ENCODE peak calls at places on chromosome 2, in ten cellular contexts. Q is endodermal cell, X is tibial artery, B is prostate gland, O is GM23248, S is A549, U is iPS DF 6.9, F is body of pancreas, D is esophagus squamous epithelium, P is upper lobe of right lung. K is an unnamed sample.

GRCh38 chr2:241692448-241692847 is 5.8 kb upstream of the DTYMK start:
- DNase-seq in Q (no peak), X (no peak), B (no peak), O (peak), S (peak), U (no peak), F (no peak), D (no peak), P (no peak), K (no peak)

GRCh38 chr2:210713122-210713521 is 156.7 kb downstream of the CPS1 start:
- DNase-seq in Q (peak), X (no peak), B (no peak), O (no peak), S (no peak), U (no peak), F (no peak), D (no peak), P (no peak), K (no peak)

GRCh38 chr2:12959935-12960334 is 243.2 kb downstream of the TRIB2 start:
- DNase-seq in Q (no peak), X (no peak), B (no peak), O (no peak), S (no peak), U (no peak), F (no peak), D (no peak), P (no peak), K (no peak)

GRCh38 chr2:26669099-26669498 is 23.4 kb upstream of the KCNK3 start:
- DNase-seq in Q (peak), X (peak), B (no peak), O (no peak), S (no peak), U (no peak), F (no peak), D (no peak), P (peak), K (no peak)

GRCh38 chr2:236985940-236986339 is 99.7 kb upstream of the COPS8 start:
- DNase-seq in Q (no peak), X (no peak), B (no peak), O (no peak), S (no peak), U (no peak), F (no peak), D (no peak), P (no peak), K (no peak)

GRCh38 chr2:70716131-70716766 is 51.8 kb downstream of the ADD2 start:
- DNase-seq in Q (peak), X (no peak), B (peak), O (no peak), S (no peak), U (no peak), F (peak), D (no peak), P (no peak), K (peak)

GRCh38 chr2:28271914-28272240 is 120.8 kb upstream of the FOSL2 start:
- DNase-seq in Q (no peak), X (no peak), B (no peak), O (no peak), S (no peak), U (no peak), F (no peak), D (no peak), P (no peak), K (no peak)

GRCh38 chr2:235171511-235172130 is 219.8 kb downstream of the SH3BP4 start:
- DNase-seq in Q (no peak), X (no peak), B (no peak), O (peak), S (peak), U (no peak), F (no peak), D (no peak), P (no peak), K (no peak)

GRCh38 chr2:7867858-7868257 is 814.0 kb upstream of the ID2 start:
- DNase-seq in Q (peak), X (no peak), B (no peak), O (no peak), S (no peak), U (no peak), F (no peak), D (no peak), P (no peak), K (peak)

GRCh38 chr2:38620282-38620977 is 17.7 kb upstream of the HNRNPLL start:
- DNase-seq in Q (no peak), X (no peak), B (no peak), O (peak), S (peak), U (no peak), F (peak), D (no peak), P (no peak), K (no peak)

GRCh38 chr2:38622210-38622609 is 19.5 kb upstream of the HNRNPLL start:
- DNase-seq in Q (no peak), X (no peak), B (no peak), O (no peak), S (no peak), U (no peak), F (no peak), D (no peak), P (no peak), K (no peak)

GRCh38 chr2:38626326-38627031 is 23.8 kb upstream of the HNRNPLL start:
- DNase-seq in Q (no peak), X (no peak), B (no peak), O (no peak), S (no peak), U (no peak), F (no peak), D (no peak), P (no peak), K (no peak)

GRCh38 chr2:38619458-38620164 is 16.9 kb upstream of the HNRNPLL start:
- DNase-seq in Q (no peak), X (no peak), B (no peak), O (peak), S (no peak), U (no peak), F (no peak), D (no peak), P (no peak), K (no peak)

DNA sequence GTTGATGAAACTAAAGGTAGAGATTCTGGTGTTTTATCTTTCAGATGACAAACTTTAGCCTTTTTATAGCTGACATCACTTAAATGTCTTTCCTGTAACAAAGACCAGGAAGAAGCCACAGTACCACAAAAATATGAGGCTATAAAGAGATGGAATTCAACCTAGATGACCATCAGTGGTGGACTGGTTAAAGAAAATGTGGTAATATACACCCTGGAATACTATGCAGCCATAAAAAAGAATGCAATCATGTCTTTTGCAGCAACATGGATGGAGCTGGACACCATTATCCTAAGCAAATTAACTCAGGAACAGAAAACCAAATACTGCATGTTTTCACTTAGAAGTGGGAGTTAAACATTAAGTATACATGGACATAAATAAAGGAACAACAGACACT is 18.3 kb upstream of the HNRNPLL start:
- DNase-seq in Q (no peak), X (no peak), B (no peak), O (no peak), S (no peak), U (no peak), F (no peak), D (no peak), P (no peak), K (no peak)
- H3K4me3 ChIP-seq in Q (no peak), X (no peak), B (no peak), O (no peak), S (no peak), U (no peak), F (no peak), D (no peak), P (no peak), K (no peak)

GRCh38 chr2:86806059-86806857 is 15.5 kb upstream of the CD8A start:
- DNase-seq in Q (no peak), X (no peak), B (no peak), O (no peak), S (no peak), U (no peak), F (no peak), D (no peak), P (no peak), K (no peak)

GRCh38 chr2:86808315-86809161 is 17.8 kb upstream of the CD8A start:
- DNase-seq in Q (peak), X (peak), B (peak), O (peak), S (peak), U (peak), F (peak), D (peak), P (peak), K (peak)

GRCh38 chr2:86807462-86808275 is 17.0 kb upstream of the CD8A start:
- DNase-seq in Q (peak), X (peak), B (peak), O (peak), S (peak), U (no peak), F (peak), D (no peak), P (peak), K (no peak)

GRCh38 chr2:86807121-86807461 is 16.4 kb upstream of the CD8A start:
- DNase-seq in Q (no peak), X (no peak), B (no peak), O (no peak), S (no peak), U (no peak), F (no peak), D (no peak), P (no peak), K (no peak)

DNA sequence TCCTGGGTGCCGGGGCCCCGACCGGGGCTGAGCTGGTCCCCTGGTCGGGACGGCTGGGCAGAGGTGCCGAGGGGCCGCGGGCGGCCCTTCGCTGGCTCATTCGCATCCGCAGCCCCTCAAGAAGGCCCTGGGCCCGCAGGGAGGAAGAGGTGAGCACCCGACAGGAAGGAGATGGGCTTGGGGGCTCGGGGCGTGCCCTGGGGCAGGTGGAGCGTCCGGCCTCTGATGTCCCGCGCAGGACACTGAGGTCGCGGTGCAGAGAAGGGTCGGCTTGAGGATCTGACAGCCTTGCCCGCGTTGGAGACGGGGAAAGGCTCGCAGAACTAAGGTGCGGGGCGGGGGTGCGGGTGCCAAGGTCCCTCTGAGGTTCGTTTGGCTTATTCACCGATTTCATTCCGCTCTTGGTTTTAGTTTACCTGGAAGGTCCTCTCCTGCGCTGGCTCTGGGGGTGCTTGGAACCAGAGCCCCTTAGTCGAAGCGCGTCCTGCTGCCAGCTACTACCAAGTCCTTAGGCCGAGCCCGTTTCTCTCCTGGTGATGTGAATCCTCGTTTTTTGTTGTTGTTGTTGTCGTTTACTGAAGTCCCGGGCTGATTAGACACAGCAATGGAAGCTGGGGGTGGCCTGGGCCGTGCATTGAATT is 18.9 kb upstream of the CD8A start:
- DNase-seq in Q (no peak), X (no peak), B (no peak), O (no peak), S (no peak), U (no peak), F (no peak), D (no peak), P (no peak), K (no peak)
- H3K27ac ChIP-seq in Q (no peak), X (no peak), B (no peak), O (no peak), S (no peak), U (no peak), F (no peak), D (peak), P (no peak), K (no peak)

GRCh38 chr2:42974697-42975357 is 182.4 kb upstream of the HAAO start:
- DNase-seq in Q (peak), X (peak), B (peak), O (peak), S (peak), U (peak), F (peak), D (no peak), P (peak), K (no peak)
- H3K4me3 ChIP-seq in Q (no peak), X (peak), B (peak), O (peak), S (peak), U (no peak), F (no peak), D (peak), P (peak), K (peak)

GRCh38 chr2:6442252-6442651 is 423.5 kb downstream of the CMPK2 start:
- DNase-seq in Q (no peak), X (no peak), B (no peak), O (no peak), S (no peak), U (no peak), F (no peak), D (no peak), P (no peak), K (no peak)
- H3K27ac ChIP-seq in Q (no peak), X (no peak), B (no peak), O (no peak), S (no peak), U (no peak), F (no peak), D (no peak), P (no peak), K (no peak)

DNA sequence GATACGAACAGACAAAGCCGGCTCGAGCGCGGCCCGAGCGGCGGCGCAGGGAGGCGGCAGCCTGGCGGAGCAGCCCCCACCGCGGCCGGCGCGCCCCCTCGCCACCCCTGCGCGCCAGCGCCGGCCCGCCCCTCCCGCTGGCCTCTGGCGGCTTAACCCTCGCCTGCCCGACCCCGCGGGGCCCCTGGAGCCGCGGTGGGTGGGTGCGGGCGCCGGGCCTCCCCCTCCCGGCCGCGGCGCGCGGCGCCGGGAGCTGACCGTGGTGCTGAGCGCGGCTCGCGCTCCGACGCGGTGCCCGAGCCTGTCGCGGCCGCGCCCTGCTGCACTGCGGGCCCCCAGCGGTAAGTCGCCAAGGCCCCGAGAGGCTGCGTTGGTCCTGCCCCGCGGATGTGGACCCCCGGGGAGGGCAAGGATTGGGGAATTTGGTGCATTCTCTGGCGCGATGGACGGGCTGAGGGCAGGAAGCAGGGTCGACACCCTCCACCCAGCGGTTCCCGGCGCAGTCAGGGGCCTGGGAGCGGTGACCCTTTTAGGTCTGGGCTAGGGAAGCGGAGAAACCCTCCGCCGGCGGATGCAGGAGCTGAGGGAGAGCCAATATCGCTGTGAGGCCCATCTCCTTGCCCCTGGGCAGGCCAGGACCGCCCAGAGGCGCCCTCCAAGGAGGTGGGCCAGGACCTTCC is 841 bp downstream of the AMER3 start:
- DNase-seq in Q (peak), X (no peak), B (no peak), O (peak), S (no peak), U (no peak), F (peak), D (no peak), P (no peak), K (peak)
- H3K4me3 ChIP-seq in Q (peak), X (no peak), B (peak), O (no peak), S (peak), U (peak), F (peak), D (peak), P (no peak), K (peak)

GRCh38 chr2:130378206-130378897 is 22.5 kb downstream of the PTPN18 start:
- DNase-seq in Q (no peak), X (no peak), B (no peak), O (no peak), S (no peak), U (no peak), F (no peak), D (no peak), P (no peak), K (no peak)
- H3K27ac ChIP-seq in Q (no peak), X (no peak), B (no peak), O (no peak), S (no peak), U (no peak), F (no peak), D (no peak), P (no peak), K (no peak)